ENCODE peak calls at places on chromosomes 13 and 19, in seven cellular contexts. P is neuronal stem cell; U is stimulated activated CD4-positive, alpha-beta T cell treated with anti-CD3 and anti-CD28 coated beads, Interleukin-4, amount 100 ng/mL, for 1 hour; O is type B pancreatic cell; E is H1; C is cerebellum; M is psoas muscle. A is an unnamed sample.

GRCh38 chr19:49129238-49129583 is 9.9 kb downstream of the PPFIA3 start:
- DNase-seq in E (no peak), C (no peak), P (no peak), O (no peak), M (no peak), U (no peak), A (no peak)

GRCh38 chr19:11203194-11204075 is 6.1 kb upstream of the KANK2 start:
- DNase-seq in P (peak; percentile 53), O (no peak), E (peak; percentile 46), M (peak; percentile 77), U (peak; percentile 46), C (peak; percentile 19), A (peak; percentile 72)

GRCh38 chr13:79393564-79394249 is 12.3 kb downstream of the RBM26 start:
- DNase-seq in O (no peak), M (no peak), U (no peak), C (no peak), P (no peak), E (no peak), A (peak; percentile 37)

GRCh38 chr19:49807174-49807830 is 5.8 kb downstream of the FUZ start:
- DNase-seq in U (no peak), M (no peak), E (no peak), P (no peak), C (no peak), O (no peak), A (peak; percentile 38)

GRCh38 chr19:43395561-43395960 is 19.1 kb upstream of the TEX101 start:
- DNase-seq in U (no peak), C (no peak), O (no peak), M (no peak), P (no peak), E (no peak), A (no peak)

GRCh38 chr13:80010286-80010831 is 330.6 kb downstream of the SPRY2 start:
- DNase-seq in U (no peak), P (no peak), M (no peak), C (peak; percentile 23), O (no peak), E (no peak), A (no peak)

GRCh38 chr13:108494991-108495661 is 134.3 kb upstream of the MYO16 start:
- DNase-seq in E (no peak), O (no peak), M (no peak), P (peak; percentile 32), U (no peak), C (no peak), A (no peak)

GRCh38 chr19:23015660-23016059 is 12.7 kb upstream of the ZNF728 start:
- DNase-seq in U (no peak), O (no peak), P (no peak), E (no peak), M (no peak), C (no peak), A (no peak)

GRCh38 chr19:57576661-57577060 is 2.0 kb downstream of the ZNF416 start:
- DNase-seq in C (no peak), U (no peak), E (no peak), O (no peak), P (no peak), M (no peak), A (no peak)

GRCh38 chr13:34469212-34469983 is 472.7 kb upstream of the NBEA start:
- DNase-seq in P (no peak), E (no peak), O (no peak), U (no peak), M (no peak), C (no peak), A (no peak)

GRCh38 chr19:36110487-36111199 is at the start of gene OVOL3:
- DNase-seq in P (no peak), M (no peak), O (no peak), C (no peak), U (no peak), E (no peak), A (peak; percentile 53)

GRCh38 chr19:17796013-17796837 is 1.3 kb downstream of the B3GNT3 start:
- DNase-seq in M (no peak), C (no peak), E (no peak), P (no peak), U (no peak), O (no peak), A (no peak)

GRCh38 chr19:28386080-28386869 is 826.7 kb downstream of the UQCRFS1 start:
- DNase-seq in U (no peak), M (no peak), E (no peak), C (no peak), O (no peak), P (no peak), A (no peak)

GRCh38 chr19:1650627-1651009 is 1.8 kb downstream of the TCF3 start:
- DNase-seq in P (peak; percentile 21), C (no peak), O (no peak), M (no peak), U (no peak), E (no peak), A (peak; percentile 31)

GRCh38 chr13:68736961-68737360 is 1370.7 kb upstream of the ATXN8OS start:
- DNase-seq in O (no peak), P (no peak), M (no peak), C (no peak), U (no peak), E (no peak), A (no peak)

GRCh38 chr13:103351035-103351828 is 285.0 kb upstream of the SLC10A2 start:
- DNase-seq in E (peak; percentile 21), C (no peak), U (no peak), P (no peak), M (no peak), O (no peak), A (no peak)

GRCh38 chr13:98459721-98460370 is 117.1 kb downstream of the STK24 start:
- DNase-seq in M (no peak), C (no peak), O (no peak), P (no peak), E (no peak), U (no peak), A (no peak)

GRCh38 chr13:21234537-21234936 is 58.1 kb downstream of the MRPL57 start:
- DNase-seq in O (no peak), M (no peak), E (no peak), C (no peak), P (no peak), U (no peak), A (no peak)

GRCh38 chr13:64855506-64855905 is 2374.6 kb downstream of the PCDH9 start:
- DNase-seq in E (no peak), C (no peak), U (no peak), O (no peak), M (no peak), P (no peak), A (no peak)

GRCh38 chr19:10093295-10094186 is 7.4 kb downstream of the SHFL start:
- DNase-seq in U (no peak), O (no peak), P (no peak), C (no peak), M (no peak), E (no peak), A (no peak)

GRCh38 chr13:100944791-100945345 is 270.3 kb upstream of the TMTC4 start:
- DNase-seq in O (no peak), E (no peak), P (no peak), U (no peak), M (no peak), C (peak; percentile 79), A (no peak)

GRCh38 chr13:72985610-72986009 is 73.2 kb upstream of the KLF5 start:
- DNase-seq in O (no peak), M (no peak), P (no peak), U (no peak), C (no peak), E (no peak), A (no peak)

GRCh38 chr13:31236211-31236786 is 36.5 kb downstream of the B3GLCT start:
- DNase-seq in C (peak; percentile 6), M (no peak), E (no peak), U (no peak), P (peak; percentile 12), O (no peak), A (peak; percentile 53)

GRCh38 chr19:19566306-19566705 is 28.2 kb downstream of the CILP2 start:
- DNase-seq in U (no peak), O (no peak), P (no peak), C (no peak), E (no peak), M (no peak), A (no peak)